ENCODE peak calls at places on chromosomes 6 and 20, in five cellular contexts. W, I, O, X and C are unnamed samples.

GRCh38 chr6:24838081-24838480 is 39.4 kb upstream of the ARMH2 start:
- DNase-seq in W (no peak), X (no peak), I (no peak), O (no peak), C (no peak)

GRCh38 chr6:154187203-154187602 is 148.2 kb downstream of the OPRM1 start:
- DNase-seq in W (no peak), O (no peak), X (no peak), I (no peak), C (no peak)

GRCh38 chr20:24470782-24471582 is 1.6 kb downstream of the SYNDIG1 start:
- DNase-seq in W (no peak), O (peak; percentile 56), I (no peak), X (no peak), C (no peak)

GRCh38 chr6:106513813-106514212 is 115.5 kb downstream of the RTN4IP1 start:
- DNase-seq in O (no peak), X (no peak), W (no peak), I (no peak), C (no peak)

GRCh38 chr6:4543596-4543995 is 232.6 kb upstream of the CDYL start:
- DNase-seq in W (no peak), I (no peak), X (no peak), O (no peak), C (no peak)

GRCh38 chr20:44394520-44395182 is 39.2 kb downstream of the HNF4A start:
- DNase-seq in X (no peak), W (no peak), I (no peak), O (no peak), C (no peak)

GRCh38 chr20:5000263-5001173 is 792 bp downstream of the SLC23A2 start:
- DNase-seq in W (peak; percentile 39), O (peak; percentile 27), X (peak; percentile 37), I (peak; percentile 46), C (peak; percentile 50)

GRCh38 chr20:33648396-33649004 is 13.6 kb upstream of the C20orf144 start:
- DNase-seq in X (peak; percentile 16), O (no peak), W (no peak), I (no peak), C (no peak)

GRCh38 chr6:42909835-42910234 is 6.0 kb upstream of the PTCRA start:
- DNase-seq in X (no peak), O (no peak), I (no peak), W (no peak), C (no peak)

GRCh38 chr6:132132911-132133639 is 181.9 kb upstream of the CCN2 start:
- DNase-seq in X (no peak), I (no peak), O (no peak), W (no peak), C (no peak)

GRCh38 chr6:131867744-131868143 is 59.9 kb downstream of the ENPP1 start:
- DNase-seq in O (peak; percentile 70), W (no peak), X (no peak), I (no peak), C (no peak)

GRCh38 chr20:32965115-32965514 is 39.1 kb downstream of the SUN5 start:
- DNase-seq in I (no peak), W (no peak), X (no peak), O (no peak), C (no peak)

GRCh38 chr20:58870293-58871014 is 17.9 kb downstream of the GNAS start:
- DNase-seq in I (peak; percentile 69), X (peak; percentile 84), W (peak; percentile 75), O (peak; percentile 78), C (peak; percentile 56)

GRCh38 chr6:56361812-56362211 is 114.4 kb upstream of the COL21A1 start:
- DNase-seq in W (no peak), I (peak; percentile 29), X (no peak), O (no peak), C (no peak)

GRCh38 chr6:56363796-56364195 is 116.4 kb upstream of the COL21A1 start:
- DNase-seq in O (no peak), I (no peak), X (no peak), W (no peak), C (no peak)

GRCh38 chr6:56357616-56358373 is 110.4 kb upstream of the COL21A1 start:
- DNase-seq in O (no peak), I (no peak), X (no peak), W (no peak), C (no peak)

GRCh38 chr6:56356431-56356830 is 109.1 kb upstream of the COL21A1 start:
- DNase-seq in I (no peak), O (peak; percentile 46), W (no peak), X (no peak), C (no peak)

DNA sequence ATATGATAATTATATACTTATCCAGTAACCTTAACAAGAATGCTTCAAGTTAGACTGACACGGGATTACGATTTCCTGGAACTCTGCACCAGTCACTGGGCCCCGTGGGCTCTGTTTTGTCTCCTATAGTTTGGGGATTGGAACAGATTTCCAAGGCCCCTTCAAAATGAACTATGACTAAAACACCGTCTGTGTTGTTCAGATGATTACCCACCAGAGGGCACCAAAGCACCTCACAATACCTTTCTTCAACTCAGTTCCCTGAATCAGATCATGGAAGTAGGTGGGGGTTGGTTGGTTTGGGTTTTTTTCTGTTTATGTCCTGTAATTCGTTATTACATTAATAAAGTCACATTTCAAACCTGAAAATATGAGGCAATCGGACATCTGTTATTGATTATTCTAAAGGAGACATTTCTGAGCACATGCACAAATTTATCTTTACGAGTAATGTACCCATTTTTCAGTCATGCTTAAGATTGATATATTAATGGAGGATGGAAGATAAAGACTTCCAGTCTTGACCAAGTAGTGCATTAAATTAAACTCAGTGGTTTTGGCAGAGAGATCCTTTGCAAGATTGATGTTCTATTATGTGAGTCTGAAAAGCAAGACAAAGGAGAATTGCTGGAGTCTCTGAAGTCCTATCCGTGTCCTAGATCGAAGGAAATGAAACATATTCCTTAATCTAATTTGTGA is 112.0 kb upstream of the COL21A1 start:
- DNase-seq in W (peak; percentile 66), O (peak; percentile 80), X (peak; percentile 75), I (peak; percentile 60), C (no peak)
- H3K4me3 ChIP-seq in W (no peak overlapping the region), O (no peak overlapping the region), X (no peak overlapping the region), I (no peak overlapping the region), C (no peak overlapping the region)

DNA sequence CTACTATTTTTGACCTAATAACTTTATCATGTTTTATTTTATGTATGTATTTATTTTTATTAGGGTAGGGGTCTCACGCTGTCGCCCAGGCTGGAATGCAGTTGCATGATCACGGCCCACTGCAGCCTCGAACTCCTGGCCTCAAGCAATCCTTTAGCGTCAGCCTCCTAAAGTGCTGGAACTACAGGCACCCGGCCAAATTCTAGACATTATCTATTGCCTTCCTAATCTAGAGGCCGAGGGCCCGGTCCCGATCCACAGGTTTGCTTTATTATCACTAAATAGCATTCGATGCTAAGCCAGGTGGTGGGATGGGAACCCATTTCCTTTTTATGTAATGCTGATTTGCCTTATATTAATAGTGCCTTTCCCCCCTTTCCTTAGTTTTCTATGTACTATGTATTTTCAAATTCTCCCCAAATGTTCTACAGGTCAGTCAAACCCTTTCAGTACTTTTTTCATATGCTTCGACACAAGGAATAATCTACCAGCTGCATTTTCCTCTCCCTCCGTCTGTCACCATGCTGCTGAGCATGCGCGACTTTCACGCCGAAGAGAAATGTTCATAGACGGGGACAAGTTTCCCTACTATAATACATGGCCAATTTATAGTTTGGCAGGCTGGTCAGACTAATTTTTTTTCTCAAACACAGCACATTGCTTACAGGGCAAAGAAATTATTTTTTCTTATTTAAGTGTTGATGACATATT is 6.4 kb downstream of the SERPINB6 start:
- DNase-seq in W (no peak), O (no peak), X (no peak), I (no peak), C (no peak)
- H3K4me1 ChIP-seq in W (peaks cover 28% of the 10 kb centered on the region), O (no peaks in the 10 kb centered on the region), X (peaks cover 50% of the 10 kb centered on the region), I (peaks cover 30% of the 10 kb centered on the region), C (peaks cover 30% of the 10 kb centered on the region)

GRCh38 chr6:144214622-144215401 is 64.5 kb downstream of the STX11 start:
- DNase-seq in I (peak; percentile 23), X (no peak), O (no peak), W (no peak), C (peak; percentile 23)
- H3K4me3 ChIP-seq in I (peak overlapping the region; percentile 64), X (no peak overlapping the region), O (no peak overlapping the region), W (no peak overlapping the region), C (peak overlapping the region; percentile 79)

GRCh38 chr6:18154507-18155272 is at the start of gene TPMT:
- DNase-seq in X (peak; percentile 37), W (peak; percentile 35), O (no peak), I (peak; percentile 21), C (no peak)

GRCh38 chr6:18155273-18155863 is at the start of gene KDM1B:
- DNase-seq in O (peak; percentile 99), X (peak; percentile 99), W (peak; percentile 99), I (peak; percentile 99), C (peak; percentile 98)

GRCh38 chr6:18151801-18152200 is 3.1 kb downstream of the TPMT start:
- DNase-seq in I (no peak), W (no peak), O (no peak), X (no peak), C (no peak)

GRCh38 chr6:18155864-18156396 is 708 bp downstream of the KDM1B start:
- DNase-seq in O (peak; percentile 90), I (peak; percentile 49), X (peak; percentile 92), W (peak; percentile 82), C (peak; percentile 47)

GRCh38 chr6:18153311-18153703 is 1.6 kb downstream of the TPMT start:
- DNase-seq in W (no peak), O (no peak), X (no peak), I (no peak), C (no peak)
- H3K4me1 ChIP-seq in W (peaks cover 24% of the 10 kb centered on the region), O (peaks cover 3% of the 10 kb centered on the region), X (peaks cover 29% of the 10 kb centered on the region), I (peaks cover 9% of the 10 kb centered on the region), C (peaks cover 17% of the 10 kb centered on the region)

GRCh38 chr6:122790740-122791679 is 2.0 kb downstream of the SMPDL3A start:
- DNase-seq in I (no peak), O (peak; percentile 30), X (no peak), W (no peak), C (no peak)
- H3K4me3 ChIP-seq in I (peak overlapping the region; percentile 86), O (no peak overlapping the region), X (no peak overlapping the region), W (peak overlapping the region; percentile 73), C (peak overlapping the region; percentile 90)

GRCh38 chr20:51458751-51459439 is 83.6 kb downstream of the NFATC2 start:
- DNase-seq in W (no peak), X (no peak), I (no peak), O (no peak), C (no peak)
- H3K4me1 ChIP-seq in W (peaks cover 21% of the 10 kb centered on the region), X (peaks cover 14% of the 10 kb centered on the region), I (peaks cover 18% of the 10 kb centered on the region), O (no peaks in the 10 kb centered on the region), C (peaks cover 21% of the 10 kb centered on the region)